ENCODE peak calls at places on chromosomes 12 and 14, in four cellular contexts. I is heart left ventricle, W is lung, X is A549. G is an unnamed sample. For H3K9me3, the result is how much of the 10 kb centered on the place peaks cover.

GRCh38 chr12:58349161-58349560 is 407.8 kb downstream of the ATP23 start:
- DNase-seq in X (no peak), W (no peak), I (no peak), G (no peak)

GRCh38 chr14:54593860-54594259 is 26.9 kb downstream of the SAMD4A start:
- DNase-seq in W (no peak), X (no peak), I (no peak), G (no peak)

GRCh38 chr12:29782821-29783772 is 645 bp downstream of the TMTC1 start:
- DNase-seq in W (peak), X (no peak), I (peak), G (no peak)

GRCh38 chr12:7934560-7935463 is 1.2 kb downstream of the SLC2A3 start:
- DNase-seq in I (no peak), X (no peak), W (no peak), G (no peak)

GRCh38 chr12:47997321-47997720 is 7.0 kb downstream of the COL2A1 start:
- DNase-seq in W (no peak), X (no peak), I (no peak), G (no peak)

GRCh38 chr12:49131051-49131972 is at the start of gene TUBA1B:
- DNase-seq in X (peak), I (peak), W (peak), G (peak)

GRCh38 chr14:72515779-72516770 is 377.8 kb downstream of the DPF3 start:
- DNase-seq in W (no peak), X (no peak), I (peak), G (no peak)

GRCh38 chr14:99664636-99665273 is 19.3 kb upstream of the CYP46A1 start:
- DNase-seq in X (no peak), I (no peak), W (no peak), G (no peak)

GRCh38 chr12:15220451-15220850 is 766 bp downstream of the RERG start:
- DNase-seq in I (no peak), X (no peak), W (no peak), G (no peak)

GRCh38 chr14:72256055-72256454 is 323.8 kb downstream of the RGS6 start:
- DNase-seq in X (no peak), W (no peak), I (no peak), G (no peak)

GRCh38 chr12:76057316-76057715 is 25.7 kb upstream of the PHLDA1 start:
- DNase-seq in I (no peak), W (no peak), X (no peak), G (no peak)

GRCh38 chr12:26617513-26617912 is 215.5 kb downstream of the ITPR2 start:
- DNase-seq in W (no peak), I (no peak), X (no peak), G (no peak)

GRCh38 chr14:69156224-69156623 is 3.3 kb upstream of the DCAF5 start:
- DNase-seq in X (no peak), I (no peak), W (no peak), G (no peak)

GRCh38 chr12:111975161-111975931 is 37.6 kb downstream of the TMEM116 start:
- DNase-seq in X (no peak), I (no peak), W (no peak), G (no peak)

DNA sequence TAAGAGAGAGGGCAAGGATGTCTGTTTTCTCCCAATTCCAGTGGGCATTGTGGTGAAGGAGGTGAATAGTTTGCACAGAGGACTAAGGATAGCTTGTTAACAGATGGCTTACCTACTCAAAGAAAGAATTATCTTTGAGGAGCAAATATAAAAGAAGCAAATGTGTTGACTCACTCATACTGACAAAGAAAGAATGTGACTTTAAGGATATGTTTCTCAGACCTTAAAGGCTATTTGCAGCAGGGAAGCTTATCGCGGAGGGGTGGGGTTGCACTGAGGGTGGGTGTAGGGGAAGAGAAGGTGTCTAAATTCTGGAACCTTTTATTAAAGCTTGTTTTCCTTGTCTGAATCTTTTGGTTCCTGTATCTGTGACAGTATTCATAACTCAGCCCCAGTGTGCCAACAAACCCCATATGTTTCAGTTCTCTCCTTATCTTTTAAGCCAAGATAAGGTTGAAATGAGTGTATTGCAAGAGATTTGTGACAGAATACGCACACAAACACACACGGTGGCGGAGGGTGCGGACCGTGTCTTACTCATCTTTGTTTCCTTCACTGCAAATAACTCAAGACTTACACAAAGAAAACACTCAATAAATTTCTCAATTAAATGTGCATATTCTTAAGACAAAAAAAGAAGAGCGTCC is 146.4 kb upstream of the ARID2 start:
- DNase-seq in X (no peak), I (no peak), W (no peak), G (no peak)
- H3K9me3 ChIP-seq in X (under half), I (under half), W (under half), G (under half)

DNA sequence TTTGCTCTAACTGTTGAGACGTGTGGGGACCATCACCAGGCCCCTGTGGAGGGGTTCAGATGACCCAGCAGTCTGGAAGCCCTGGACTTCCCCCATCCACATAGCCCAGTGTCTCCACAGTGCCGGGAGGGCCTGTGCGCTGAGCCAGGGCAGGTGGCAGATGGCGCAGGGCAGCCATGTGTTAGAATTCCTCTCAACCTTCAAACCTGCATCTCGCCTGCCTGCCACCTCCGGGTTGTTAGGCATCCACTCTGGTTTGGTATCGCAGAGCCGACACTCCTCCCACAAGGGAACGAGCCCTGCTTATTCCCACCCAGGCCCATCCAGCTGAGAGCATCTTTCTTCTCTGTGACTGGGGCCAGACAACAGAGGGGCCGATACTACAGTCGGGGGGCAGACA is 84.5 kb downstream of the ADGRD1 start:
- DNase-seq in W (no peak), X (no peak), I (no peak), G (no peak)
- H3K9me3 ChIP-seq in W (under half), X (under half), I (under half), G (under half)

GRCh38 chr14:104355949-104356737 is 217.8 kb downstream of the KIF26A start:
- DNase-seq in I (no peak), X (no peak), W (no peak), G (no peak)
- H3K9me3 ChIP-seq in I (under half), X (under half), W (under half), G (under half)

GRCh38 chr12:130026608-130027176 is 122.9 kb upstream of the TMEM132D start:
- DNase-seq in X (peak), I (no peak), W (no peak), G (no peak)
- H3K9me3 ChIP-seq in X (under half), I (under half), W (under half), G (under half)

DNA sequence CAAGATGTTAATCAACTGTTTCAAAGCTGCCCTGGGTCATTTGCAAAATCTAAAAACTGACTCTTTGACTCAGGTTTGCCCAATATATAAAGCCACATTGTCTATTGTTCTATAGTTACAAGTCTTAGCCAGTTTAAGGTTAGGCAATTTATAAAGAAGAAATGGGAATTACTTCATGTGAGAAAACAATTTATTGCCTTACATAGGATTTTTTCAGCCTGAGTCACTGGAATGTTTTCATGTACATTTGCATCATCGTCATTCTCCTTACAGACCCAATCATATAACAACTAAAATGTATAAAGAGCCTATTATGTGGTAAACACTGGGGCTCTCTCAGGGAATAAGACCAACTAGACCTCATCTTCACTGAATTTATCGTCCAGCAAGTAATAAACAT is 100.3 kb upstream of the PLEKHG7 start:
- DNase-seq in I (no peak), X (no peak), W (no peak), G (no peak)
- H3K9me3 ChIP-seq in I (under half), X (half or more), W (under half), G (under half)

DNA sequence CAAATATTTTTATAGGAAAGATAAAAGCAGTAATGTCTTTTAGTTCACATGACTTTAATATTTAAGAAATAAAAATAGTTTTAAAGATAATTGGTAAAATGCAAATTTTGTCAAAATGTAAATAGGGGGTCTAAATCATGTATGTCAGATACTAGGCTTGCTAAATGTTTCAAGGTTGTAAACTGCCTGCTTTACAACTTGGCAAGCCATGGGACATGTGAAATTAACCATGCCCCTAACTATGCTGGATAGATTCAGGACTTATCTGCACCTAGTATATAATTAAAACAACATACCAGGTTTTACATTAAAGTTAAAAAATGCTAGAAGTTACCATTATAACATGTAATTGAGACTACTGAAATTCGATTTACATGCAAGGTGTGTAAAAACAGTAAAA is 537.3 kb upstream of the MIS18BP1 start:
- DNase-seq in X (no peak), I (no peak), W (no peak), G (no peak)
- H3K9me3 ChIP-seq in X (under half), I (under half), W (under half), G (under half)

DNA sequence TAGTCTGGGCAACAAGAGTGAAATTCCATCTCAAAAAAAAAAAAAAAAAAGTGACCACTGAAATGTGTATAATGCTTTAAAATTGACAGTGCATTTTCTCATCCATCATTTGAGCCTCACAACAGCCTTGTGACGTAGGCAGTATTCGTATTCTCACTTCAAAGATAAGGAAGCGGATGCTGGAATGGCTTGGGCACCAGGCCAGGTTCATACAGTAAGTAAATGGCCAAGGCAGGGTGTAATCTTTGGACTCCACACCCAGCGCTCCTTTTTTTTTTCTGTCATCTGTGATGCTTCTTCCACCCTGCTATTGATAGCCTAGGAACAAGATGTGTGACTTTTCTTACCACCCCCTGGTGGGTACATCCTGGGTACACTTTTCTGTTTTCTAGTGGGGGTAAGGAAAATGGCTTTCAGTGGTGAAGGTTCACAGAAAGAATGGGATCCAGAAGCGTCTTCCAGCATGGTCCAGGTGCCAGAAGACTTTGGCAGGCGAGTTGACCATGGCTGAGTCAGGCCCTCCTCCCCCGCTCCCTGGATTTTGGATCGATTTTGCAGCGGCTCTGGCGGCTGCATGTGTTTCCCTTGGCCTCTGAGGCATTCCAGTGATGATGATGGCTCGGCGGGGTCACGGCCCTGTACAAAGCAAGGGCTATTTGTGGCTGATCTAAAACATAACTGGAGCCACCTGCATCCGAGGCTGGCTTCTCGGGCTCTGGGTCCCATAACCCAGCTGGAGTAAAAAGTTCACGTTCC is 110.6 kb downstream of the CACNA1C start:
- DNase-seq in I (peak), X (no peak), W (peak), G (no peak)
- H3K9me3 ChIP-seq in I (under half), X (under half), W (under half), G (under half)

GRCh38 chr12:22979854-22980253 is 354.9 kb downstream of the ETNK1 start:
- DNase-seq in W (no peak), I (no peak), X (no peak), G (no peak)

GRCh38 chr12:22971247-22971646 is 346.3 kb downstream of the ETNK1 start:
- DNase-seq in X (no peak), I (no peak), W (no peak), G (no peak)

GRCh38 chr12:22971771-22972191 is 346.8 kb downstream of the ETNK1 start:
- DNase-seq in W (no peak), I (no peak), X (no peak), G (no peak)

GRCh38 chr12:22978962-22979361 is 354.0 kb downstream of the ETNK1 start:
- DNase-seq in I (no peak), X (no peak), W (no peak), G (no peak)

GRCh38 chr12:22974865-22975264 is 349.9 kb downstream of the ETNK1 start:
- DNase-seq in I (no peak), X (peak), W (no peak), G (no peak)
- H3K9me3 ChIP-seq in I (under half), X (under half), W (under half), G (under half)

GRCh38 chr12:133073836-133074235 is 6.9 kb upstream of the ZNF140 start:
- DNase-seq in X (no peak), W (no peak), I (no peak), G (no peak)
- H3K9me3 ChIP-seq in X (half or more), W (under half), I (under half), G (under half)

GRCh38 chr14:102862154-102862772 is 60.2 kb upstream of the AMN start:
- DNase-seq in I (no peak), X (no peak), W (no peak), G (no peak)

GRCh38 chr14:102854397-102854703 is 68.1 kb upstream of the AMN start:
- DNase-seq in I (no peak), X (no peak), W (no peak), G (no peak)

GRCh38 chr14:102853703-102854396 is 68.6 kb upstream of the AMN start:
- DNase-seq in W (no peak), I (no peak), X (no peak), G (no peak)

GRCh38 chr14:102859911-102860310 is 62.6 kb upstream of the AMN start:
- DNase-seq in W (no peak), I (no peak), X (no peak), G (no peak)

GRCh38 chr14:102857444-102857843 is 65.0 kb upstream of the AMN start:
- DNase-seq in X (no peak), I (no peak), W (no peak), G (no peak)
- H3K9me3 ChIP-seq in X (under half), I (under half), W (under half), G (under half)

G was measured in T-helper 17 cell.